ENCODE peak calls at places on chromosomes 7 and 10, in four cellular contexts. One of them, this sample, is unnamed.

GRCh38 chr10:78741541-78741940 is 327.2 kb upstream of the ZMIZ1 start:
- DNase-seq in NCI-H1105 treated with DMSO at 0.1 percent for 48 hours: no peak
- DNase-seq in sciatic nerve: peak; percentile 62
- DNase-seq in HuH-7.5: no peak
- DNase-seq in this sample: no peak

GRCh38 chr10:104680467-104681401 is 39.6 kb downstream of the SORCS3 start:
- DNase-seq in NCI-H1105 treated with DMSO at 0.1 percent for 48 hours: peak; percentile 39
- DNase-seq in HuH-7.5: no peak
- DNase-seq in sciatic nerve: no peak
- DNase-seq in this sample: peak; percentile 53

GRCh38 chr10:63829573-63830149 is 308.5 kb downstream of the REEP3 start:
- DNase-seq in sciatic nerve: no peak
- DNase-seq in NCI-H1105 treated with DMSO at 0.1 percent for 48 hours: no peak
- DNase-seq in HuH-7.5: no peak
- DNase-seq in this sample: no peak

GRCh38 chr10:114694735-114695134 is 36.7 kb upstream of the ABLIM1 start:
- DNase-seq in sciatic nerve: no peak
- DNase-seq in HuH-7.5: peak; percentile 49
- DNase-seq in NCI-H1105 treated with DMSO at 0.1 percent for 48 hours: no peak
- DNase-seq in this sample: no peak

GRCh38 chr10:110137142-110137545 is 70.3 kb upstream of the MXI1 start:
- DNase-seq in HuH-7.5: peak; percentile 36
- DNase-seq in NCI-H1105 treated with DMSO at 0.1 percent for 48 hours: peak; percentile 50
- DNase-seq in sciatic nerve: no peak
- DNase-seq in this sample: no peak

GRCh38 chr10:1425886-1426285 is 311.4 kb downstream of the ADARB2 start:
- DNase-seq in NCI-H1105 treated with DMSO at 0.1 percent for 48 hours: no peak
- DNase-seq in HuH-7.5: no peak
- DNase-seq in sciatic nerve: no peak
- DNase-seq in this sample: no peak

GRCh38 chr7:25353191-25353590 is 124.9 kb upstream of the NPVF start:
- DNase-seq in HuH-7.5: no peak
- DNase-seq in NCI-H1105 treated with DMSO at 0.1 percent for 48 hours: no peak
- DNase-seq in sciatic nerve: no peak
- DNase-seq in this sample: no peak

GRCh38 chr10:80408198-80409085 is at the start of gene PRXL2A:
- DNase-seq in HuH-7.5: peak; percentile 86
- DNase-seq in NCI-H1105 treated with DMSO at 0.1 percent for 48 hours: peak; percentile 68
- DNase-seq in sciatic nerve: peak; percentile 95
- DNase-seq in this sample: peak; percentile 27

GRCh38 chr10:107284187-107284586 is 119.7 kb upstream of the SORCS1 start:
- DNase-seq in sciatic nerve: no peak
- DNase-seq in HuH-7.5: no peak
- DNase-seq in NCI-H1105 treated with DMSO at 0.1 percent for 48 hours: no peak
- DNase-seq in this sample: no peak

GRCh38 chr7:133888061-133888930 is 238.8 kb upstream of the LRGUK start:
- DNase-seq in NCI-H1105 treated with DMSO at 0.1 percent for 48 hours: no peak
- DNase-seq in HuH-7.5: no peak
- DNase-seq in sciatic nerve: no peak
- DNase-seq in this sample: no peak

GRCh38 chr7:82156938-82157337 is 286.6 kb downstream of the CACNA2D1 start:
- DNase-seq in sciatic nerve: no peak
- DNase-seq in HuH-7.5: no peak
- DNase-seq in NCI-H1105 treated with DMSO at 0.1 percent for 48 hours: no peak
- DNase-seq in this sample: no peak

GRCh38 chr7:14293434-14293833 is 304.0 kb upstream of the ETV1 start:
- DNase-seq in sciatic nerve: no peak
- DNase-seq in NCI-H1105 treated with DMSO at 0.1 percent for 48 hours: no peak
- DNase-seq in HuH-7.5: no peak
- DNase-seq in this sample: no peak

GRCh38 chr7:8184241-8184640 is 77.7 kb downstream of the ICA1 start:
- DNase-seq in HuH-7.5: no peak
- DNase-seq in NCI-H1105 treated with DMSO at 0.1 percent for 48 hours: peak; percentile 94
- DNase-seq in sciatic nerve: no peak
- DNase-seq in this sample: no peak

GRCh38 chr7:45874408-45875131 is 1.7 kb upstream of the CCDC201 start:
- DNase-seq in HuH-7.5: no peak
- DNase-seq in sciatic nerve: no peak
- DNase-seq in NCI-H1105 treated with DMSO at 0.1 percent for 48 hours: no peak
- DNase-seq in this sample: no peak

GRCh38 chr10:89224697-89225443 is 17.8 kb upstream of the CH25H start:
- DNase-seq in sciatic nerve: no peak
- DNase-seq in NCI-H1105 treated with DMSO at 0.1 percent for 48 hours: no peak
- DNase-seq in HuH-7.5: no peak
- DNase-seq in this sample: no peak

GRCh38 chr7:132783824-132784223 is 207.6 kb upstream of the PLXNA4 start:
- DNase-seq in NCI-H1105 treated with DMSO at 0.1 percent for 48 hours: peak; percentile 71
- DNase-seq in HuH-7.5: no peak
- DNase-seq in sciatic nerve: no peak
- DNase-seq in this sample: peak; percentile 6

GRCh38 chr7:138515001-138515528 is 55.0 kb downstream of the TRIM24 start:
- DNase-seq in sciatic nerve: no peak
- DNase-seq in NCI-H1105 treated with DMSO at 0.1 percent for 48 hours: no peak
- DNase-seq in HuH-7.5: no peak
- DNase-seq in this sample: no peak

GRCh38 chr10:85548038-85548437 is 818.6 kb downstream of the GRID1 start:
- DNase-seq in NCI-H1105 treated with DMSO at 0.1 percent for 48 hours: peak; percentile 46
- DNase-seq in HuH-7.5: no peak
- DNase-seq in sciatic nerve: no peak
- DNase-seq in this sample: no peak

GRCh38 chr7:28065308-28065707 is 115.3 kb downstream of the JAZF1 start:
- DNase-seq in sciatic nerve: no peak
- DNase-seq in HuH-7.5: no peak
- DNase-seq in NCI-H1105 treated with DMSO at 0.1 percent for 48 hours: no peak
- DNase-seq in this sample: no peak

GRCh38 chr10:101578803-101579515 is 9.1 kb downstream of the POLL start:
- DNase-seq in sciatic nerve: no peak
- DNase-seq in HuH-7.5: no peak
- DNase-seq in NCI-H1105 treated with DMSO at 0.1 percent for 48 hours: no peak
- DNase-seq in this sample: no peak

GRCh38 chr10:78255796-78256638 is 222.4 kb downstream of the RPS24 start:
- DNase-seq in NCI-H1105 treated with DMSO at 0.1 percent for 48 hours: no peak
- DNase-seq in sciatic nerve: no peak
- DNase-seq in HuH-7.5: no peak
- DNase-seq in this sample: no peak

GRCh38 chr7:46387646-46388045 is 466.6 kb upstream of the IGFBP3 start:
- DNase-seq in NCI-H1105 treated with DMSO at 0.1 percent for 48 hours: no peak
- DNase-seq in HuH-7.5: no peak
- DNase-seq in sciatic nerve: no peak
- DNase-seq in this sample: no peak

GRCh38 chr7:107045195-107045960 is 873 bp downstream of the PRKAR2B start:
- DNase-seq in sciatic nerve: no peak
- DNase-seq in NCI-H1105 treated with DMSO at 0.1 percent for 48 hours: peak; percentile 38
- DNase-seq in HuH-7.5: peak; percentile 20
- DNase-seq in this sample: no peak

GRCh38 chr7:22378199-22378961 is 21.4 kb upstream of the RAPGEF5 start:
- DNase-seq in sciatic nerve: no peak
- DNase-seq in NCI-H1105 treated with DMSO at 0.1 percent for 48 hours: no peak
- DNase-seq in HuH-7.5: no peak
- DNase-seq in this sample: no peak

GRCh38 chr10:101841826-101842225 is 1.8 kb downstream of the KCNIP2 start:
- DNase-seq in sciatic nerve: no peak
- DNase-seq in NCI-H1105 treated with DMSO at 0.1 percent for 48 hours: no peak
- DNase-seq in HuH-7.5: no peak
- DNase-seq in this sample: no peak

GRCh38 chr10:77485847-77486246 is 151.8 kb downstream of the KCNMA1 start:
- DNase-seq in sciatic nerve: no peak
- DNase-seq in NCI-H1105 treated with DMSO at 0.1 percent for 48 hours: no peak
- DNase-seq in HuH-7.5: no peak
- DNase-seq in this sample: no peak

GRCh38 chr10:79495791-79496190 is 16.5 kb upstream of the EIF5AL1 start:
- DNase-seq in HuH-7.5: no peak
- DNase-seq in NCI-H1105 treated with DMSO at 0.1 percent for 48 hours: no peak
- DNase-seq in sciatic nerve: no peak
- DNase-seq in this sample: no peak

GRCh38 chr10:104580321-104580720 is 60.8 kb upstream of the SORCS3 start:
- DNase-seq in HuH-7.5: no peak
- DNase-seq in sciatic nerve: no peak
- DNase-seq in NCI-H1105 treated with DMSO at 0.1 percent for 48 hours: no peak
- DNase-seq in this sample: no peak

GRCh38 chr7:4472739-4473138 is 209.4 kb upstream of the FOXK1 start:
- DNase-seq in sciatic nerve: peak; percentile 33
- DNase-seq in NCI-H1105 treated with DMSO at 0.1 percent for 48 hours: no peak
- DNase-seq in HuH-7.5: no peak
- DNase-seq in this sample: no peak

GRCh38 chr7:79598351-79598750 is 144.9 kb upstream of the MAGI2 start:
- DNase-seq in NCI-H1105 treated with DMSO at 0.1 percent for 48 hours: peak; percentile 98
- DNase-seq in HuH-7.5: no peak
- DNase-seq in sciatic nerve: no peak
- DNase-seq in this sample: peak; percentile 86